ENCODE peak calls at places on chromosomes 7 and 10, in four cellular contexts. V is GM23248, O is mammary epithelial cell, Y is HCT116. M is an unnamed sample. For H3K36me3 and H3K4me1, the result is how much of the 10 kb centered on the place peaks cover.

GRCh38 chr10:80599424-80599847 is 61.7 kb downstream of the SH2D4B start:
- DNase-seq in V (peak), O (peak), Y (peak), M (no peak)

GRCh38 chr10:23171232-23171876 is 20.8 kb upstream of the PTF1A start:
- DNase-seq in V (peak), O (peak), Y (no peak), M (no peak)

GRCh38 chr10:58820862-58821559 is 308.3 kb downstream of the BICC1 start:
- DNase-seq in V (peak), O (peak), Y (no peak), M (no peak)

GRCh38 chr10:77493851-77494788 is 143.5 kb downstream of the KCNMA1 start:
- DNase-seq in V (peak), O (peak), Y (peak), M (no peak)

GRCh38 chr7:102925962-102926825 is 13.4 kb downstream of the LRRC17 start:
- DNase-seq in V (peak), O (no peak), Y (no peak), M (no peak)

GRCh38 chr7:87146740-87147386 is 5.4 kb upstream of the DMTF1 start:
- DNase-seq in V (no peak), O (no peak), Y (no peak), M (no peak)

GRCh38 chr7:2926120-2926897 is 82.2 kb upstream of the GNA12 start:
- DNase-seq in V (no peak), O (no peak), Y (no peak), M (no peak)

GRCh38 chr10:5945561-5946418 is 31.6 kb downstream of the IL15RA start:
- DNase-seq in V (peak), O (peak), Y (no peak), M (no peak)

GRCh38 chr7:117313582-117313981 is 9.3 kb downstream of the WNT2 start:
- DNase-seq in V (no peak), O (no peak), Y (no peak), M (no peak)

GRCh38 chr7:123494193-123494796 is 40.1 kb downstream of the IQUB start:
- DNase-seq in V (peak), O (peak), Y (peak), M (no peak)

GRCh38 chr7:39510738-39511372 is 55.3 kb upstream of the YAE1 start:
- DNase-seq in V (peak), O (peak), Y (no peak), M (no peak)

GRCh38 chr10:5291501-5292195 is 73.1 kb upstream of the UCN3 start:
- DNase-seq in V (peak), O (peak), Y (peak), M (no peak)

GRCh38 chr10:104546336-104546735 is 94.8 kb upstream of the SORCS3 start:
- DNase-seq in V (no peak), O (no peak), Y (no peak), M (no peak)

GRCh38 chr10:84018826-84019225 is 120.5 kb upstream of the GHITM start:
- DNase-seq in V (no peak), O (no peak), Y (no peak), M (no peak)

GRCh38 chr7:116166167-116166566 is 44.2 kb upstream of the TES start:
- DNase-seq in V (peak), O (no peak), Y (no peak), M (no peak)

GRCh38 chr7:21353388-21353780 is 74.5 kb upstream of the SP4 start:
- DNase-seq in V (no peak), O (no peak), Y (no peak), M (no peak)

GRCh38 chr10:64209574-64209973 is 688.4 kb downstream of the REEP3 start:
- DNase-seq in V (no peak), O (no peak), Y (peak), M (no peak)

GRCh38 chr10:58753425-58753824 is 240.8 kb downstream of the BICC1 start:
- DNase-seq in V (peak), O (no peak), Y (no peak), M (no peak)

GRCh38 chr7:71325151-71325550 is 193.2 kb downstream of the GALNT17 start:
- DNase-seq in V (no peak), O (no peak), Y (no peak), M (no peak)

GRCh38 chr10:95558593-95559320 is 2.4 kb downstream of the SORBS1 start:
- DNase-seq in V (no peak), O (no peak), Y (no peak), M (no peak)

GRCh38 chr7:4742051-4742573 is 33.3 kb upstream of the AP5Z1 start:
- DNase-seq in V (no peak), O (no peak), Y (no peak), M (no peak)

GRCh38 chr10:70652761-70653657 is 19.3 kb upstream of the ADAMTS14 start:
- DNase-seq in V (peak), O (peak), Y (no peak), M (no peak)

GRCh38 chr10:97498841-97499560 is at the start of gene UBTD1:
- DNase-seq in V (peak), O (peak), Y (no peak), M (peak)

GRCh38 chr10:75395955-75396860 is 5.4 kb downstream of the ZNF503 start:
- DNase-seq in V (peak), O (peak), Y (no peak), M (no peak)

GRCh38 chr7:26912933-26913536 is 48.6 kb upstream of the SKAP2 start:
- DNase-seq in V (no peak), O (no peak), Y (no peak), M (no peak)

GRCh38 chr10:3107426-3107961 is 40.1 kb downstream of the PFKP start:
- DNase-seq in V (peak), O (peak), Y (no peak), M (peak)

GRCh38 chr10:132654708-132655661 is 117.4 kb downstream of the INPP5A start:
- DNase-seq in V (peak), O (peak), Y (peak), M (peak)

GRCh38 chr7:21967500-21968099 is 21.9 kb upstream of the CDCA7L start:
- DNase-seq in V (no peak), O (no peak), Y (no peak), M (no peak)

GRCh38 chr10:20248309-20248708 is 432.1 kb downstream of the PLXDC2 start:
- DNase-seq in V (no peak), O (no peak), Y (no peak), M (no peak)

GRCh38 chr10:88288621-88289059 is 294.5 kb downstream of the RNLS start:
- DNase-seq in V (no peak), O (peak), Y (no peak), M (no peak)

GRCh38 chr7:12805518-12805928 is 118.1 kb downstream of the ARL4A start:
- DNase-seq in V (no peak), O (peak), Y (no peak), M (no peak)

GRCh38 chr10:100506596-100507356 is 12.9 kb downstream of the SEC31B start:
- DNase-seq in V (peak), O (peak), Y (no peak), M (no peak)

GRCh38 chr10:82251222-82251977 is 376.4 kb downstream of the NRG3 start:
- DNase-seq in V (no peak), O (no peak), Y (no peak), M (no peak)

GRCh38 chr7:123070702-123071286 is 75.3 kb upstream of the TAS2R16 start:
- DNase-seq in V (peak), O (no peak), Y (peak), M (no peak)

GRCh38 chr7:20532841-20533240 is 82.6 kb upstream of the ABCB5 start:
- DNase-seq in V (peak), O (peak), Y (no peak), M (no peak)

GRCh38 chr10:92839191-92840085 is 8.9 kb upstream of the EXOC6 start:
- DNase-seq in V (peak), O (no peak), Y (no peak), M (peak)

GRCh38 chr10:48446785-48447184 is 140.3 kb downstream of the MAPK8 start:
- DNase-seq in V (no peak), O (no peak), Y (no peak), M (no peak)

GRCh38 chr10:77498829-77499228 is 138.8 kb downstream of the KCNMA1 start:
- DNase-seq in V (no peak), O (no peak), Y (no peak), M (no peak)

GRCh38 chr10:99775850-99776249 is 6.6 kb upstream of the ABCC2 start:
- DNase-seq in V (peak), O (peak), Y (peak), M (no peak)

GRCh38 chr10:116974442-116975005 is 30.5 kb downstream of the SHTN1 start:
- DNase-seq in V (peak), O (peak), Y (peak), M (no peak)

DNA sequence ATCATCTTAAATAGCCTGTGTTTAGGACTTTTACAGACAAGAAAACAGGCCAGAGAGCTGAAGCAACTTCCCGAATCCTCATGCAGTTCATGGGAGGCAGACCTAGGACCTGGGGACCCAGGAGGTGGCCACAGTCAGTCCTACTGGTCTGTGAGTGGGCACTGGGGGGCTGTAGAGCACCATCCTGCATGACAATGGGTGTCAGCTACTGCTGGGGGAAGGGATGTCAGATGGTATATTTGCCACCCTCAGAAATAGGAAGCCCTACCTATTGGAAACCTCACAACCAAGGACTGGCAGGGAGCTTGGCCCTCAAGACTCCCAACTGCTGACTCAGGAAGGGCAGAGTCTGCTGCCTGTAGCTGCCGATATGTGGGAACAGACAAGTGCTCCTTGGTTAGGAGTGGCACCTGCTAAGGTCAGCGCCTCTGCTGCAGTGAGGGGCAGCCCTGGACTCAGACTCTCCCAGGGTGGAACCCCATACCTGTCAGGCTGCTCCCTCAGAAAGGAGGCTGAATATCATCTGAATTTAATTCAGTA is 29.7 kb downstream of the OGDH start:
- DNase-seq in V (no peak), O (no peak), Y (no peak), M (no peak)
- H3K36me3 ChIP-seq in V (under half), O (under half), Y (under half), M (under half)

GRCh38 chr10:122014652-122015248 is 25.8 kb downstream of the TACC2 start:
- DNase-seq in V (no peak), O (no peak), Y (no peak), M (no peak)
- H3K4me1 ChIP-seq in V (under half), O (under half), Y (under half), M (under half)

GRCh38 chr7:23597908-23598224 is 684 bp downstream of the CCDC126 start:
- DNase-seq in V (no peak), O (no peak), Y (no peak), M (peak)
- H3K4me3 ChIP-seq in V (peak), O (peak), Y (peak), M (peak)

GRCh38 chr7:96685353-96685752 is 24.3 kb downstream of the SEM1 start:
- DNase-seq in V (no peak), O (no peak), Y (no peak), M (no peak)
- H3K36me3 ChIP-seq in V (under half), O (under half), Y (under half), M (half or more)

DNA sequence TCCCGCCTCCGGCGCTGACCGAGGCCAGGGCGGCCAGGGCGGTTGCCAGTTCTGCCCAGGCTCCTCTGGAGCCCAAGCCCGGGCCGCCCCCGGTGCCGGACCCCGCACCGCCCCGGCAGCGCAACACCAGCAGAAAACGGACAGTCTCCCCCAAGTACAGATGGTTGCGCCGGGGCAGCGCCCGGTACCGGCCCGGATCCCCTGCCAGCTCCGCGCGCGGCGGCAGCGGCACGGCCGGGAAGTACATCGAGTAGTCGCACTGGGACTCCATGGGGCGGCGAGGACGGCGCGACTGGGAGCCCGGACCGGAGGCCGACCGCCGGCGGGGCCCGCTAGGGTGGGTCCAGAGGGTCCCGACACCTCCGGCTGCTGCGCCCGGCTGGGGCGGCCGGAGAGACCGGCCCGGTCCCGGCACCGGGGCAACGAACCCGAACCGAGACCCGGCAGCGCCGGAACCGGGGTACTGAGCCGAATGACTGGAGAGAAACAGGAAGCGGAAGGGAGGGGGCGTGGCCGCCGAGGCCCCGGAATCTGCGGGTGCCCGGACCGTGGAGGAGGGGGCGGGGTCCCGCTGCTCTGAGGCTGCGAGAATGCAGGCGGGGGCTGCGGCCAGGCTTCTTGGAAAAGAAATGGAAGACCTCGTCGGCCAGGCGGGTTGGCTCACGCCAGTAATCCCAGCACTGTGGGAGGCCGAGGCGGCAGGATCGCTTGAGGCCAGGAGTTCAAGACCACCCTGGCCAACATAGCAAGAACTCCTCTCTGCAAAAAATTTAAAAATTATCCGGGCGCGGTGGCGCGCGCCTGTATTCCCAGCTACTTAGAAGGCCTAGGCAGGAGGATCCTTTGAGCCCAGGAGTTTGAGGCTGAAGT is at the start of gene TRAPPC14:
- DNase-seq in V (peak), O (peak), Y (no peak), M (peak)
- H3K4me1 ChIP-seq in V (under half), O (under half), Y (under half), M (under half)

GRCh38 chr10:26217396-26218105 is 977 bp downstream of the GAD2 start:
- DNase-seq in V (peak), O (no peak), Y (no peak), M (no peak)

GRCh38 chr10:26216577-26216948 is at the start of gene GAD2:
- DNase-seq in V (no peak), O (no peak), Y (no peak), M (no peak)

GRCh38 chr10:26215923-26216576 is 524 bp upstream of the GAD2 start:
- DNase-seq in V (peak), O (no peak), Y (no peak), M (no peak)

GRCh38 chr10:26215534-26215922 is 1.0 kb upstream of the GAD2 start:
- DNase-seq in V (no peak), O (no peak), Y (no peak), M (no peak)

DNA sequence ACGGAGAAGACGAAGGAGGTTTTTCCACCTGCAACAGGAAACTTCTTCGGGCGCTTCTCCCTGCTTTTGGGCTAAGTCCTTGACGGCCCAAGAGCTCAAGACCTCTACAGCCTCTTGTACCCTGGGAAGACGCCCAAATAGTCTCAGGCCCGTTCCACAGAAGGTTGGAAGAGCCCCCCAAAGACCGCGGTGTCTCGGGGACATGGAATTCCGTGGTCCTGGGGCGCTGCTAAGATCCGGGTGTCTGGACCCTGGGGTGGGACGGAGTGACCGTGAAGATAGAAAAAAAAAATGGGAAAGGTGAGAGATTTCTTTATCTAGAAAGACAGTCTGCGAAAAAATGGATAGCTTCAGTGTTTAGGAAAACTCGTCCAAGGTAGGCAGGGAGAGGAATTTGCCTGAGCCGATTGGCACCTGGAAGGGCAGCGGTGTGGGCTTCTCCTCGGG is 398 bp downstream of the GAD2 start:
- DNase-seq in V (no peak), O (no peak), Y (no peak), M (no peak)
- H3K4me3 ChIP-seq in V (no peak), O (no peak), Y (no peak), M (no peak)